ENCODE peak calls at places on chromosomes 13 and 19, in nine cellular contexts. One of them, this sample, is unnamed.

GRCh38 chr13:51322826-51323225 is 16.7 kb upstream of the SERPINE3 start:
- DNase-seq in lower leg skin: no peak
- DNase-seq in naive thymus-derived CD8-positive, alpha-beta T cell: no peak
- DNase-seq in GM23248: no peak
- DNase-seq in colonic mucosa: no peak
- DNase-seq in NCI-H2227 treated with DMSO at 0.1 percent for 48 hours: no peak
- DNase-seq in stimulated activated CD4-positive, alpha-beta T cell treated with anti-CD3 and anti-CD28 coated beads, Interleukin-4, amount 100 ng/mL, for 4 hours: no peak
- DNase-seq in NCI-H2081: no peak
- DNase-seq in astrocyte: no peak
- DNase-seq in this sample: no peak

GRCh38 chr13:57314897-57315520 is 148.0 kb downstream of the PRR20E start:
- DNase-seq in lower leg skin: no peak
- DNase-seq in naive thymus-derived CD8-positive, alpha-beta T cell: no peak
- DNase-seq in GM23248: no peak
- DNase-seq in colonic mucosa: no peak
- DNase-seq in NCI-H2227 treated with DMSO at 0.1 percent for 48 hours: no peak
- DNase-seq in stimulated activated CD4-positive, alpha-beta T cell treated with anti-CD3 and anti-CD28 coated beads, Interleukin-4, amount 100 ng/mL, for 4 hours: no peak
- DNase-seq in NCI-H2081: no peak
- DNase-seq in astrocyte: no peak
- DNase-seq in this sample: no peak

GRCh38 chr19:55546822-55547614 is 1.7 kb upstream of the SBK3 start:
- DNase-seq in lower leg skin: peak; percentile 51
- DNase-seq in naive thymus-derived CD8-positive, alpha-beta T cell: no peak
- DNase-seq in GM23248: peak; percentile 79
- DNase-seq in colonic mucosa: peak; percentile 46
- DNase-seq in NCI-H2227 treated with DMSO at 0.1 percent for 48 hours: no peak
- DNase-seq in stimulated activated CD4-positive, alpha-beta T cell treated with anti-CD3 and anti-CD28 coated beads, Interleukin-4, amount 100 ng/mL, for 4 hours: no peak
- DNase-seq in NCI-H2081: no peak
- DNase-seq in astrocyte: peak; percentile 82
- DNase-seq in this sample: peak; percentile 66

GRCh38 chr13:29059837-29060236 is 239.7 kb downstream of the MTUS2 start:
- DNase-seq in lower leg skin: no peak
- DNase-seq in naive thymus-derived CD8-positive, alpha-beta T cell: no peak
- DNase-seq in GM23248: no peak
- DNase-seq in colonic mucosa: no peak
- DNase-seq in NCI-H2227 treated with DMSO at 0.1 percent for 48 hours: no peak
- DNase-seq in stimulated activated CD4-positive, alpha-beta T cell treated with anti-CD3 and anti-CD28 coated beads, Interleukin-4, amount 100 ng/mL, for 4 hours: no peak
- DNase-seq in NCI-H2081: no peak
- DNase-seq in astrocyte: no peak
- DNase-seq in this sample: no peak

GRCh38 chr19:16946951-16947940 is 58.4 kb downstream of the F2RL3 start:
- DNase-seq in lower leg skin: no peak
- DNase-seq in naive thymus-derived CD8-positive, alpha-beta T cell: no peak
- DNase-seq in GM23248: no peak
- DNase-seq in colonic mucosa: no peak
- DNase-seq in NCI-H2227 treated with DMSO at 0.1 percent for 48 hours: no peak
- DNase-seq in stimulated activated CD4-positive, alpha-beta T cell treated with anti-CD3 and anti-CD28 coated beads, Interleukin-4, amount 100 ng/mL, for 4 hours: no peak
- DNase-seq in NCI-H2081: no peak
- DNase-seq in astrocyte: no peak
- DNase-seq in this sample: no peak

GRCh38 chr13:114122591-114123211 is 9.7 kb downstream of the RASA3 start:
- DNase-seq in lower leg skin: no peak
- DNase-seq in naive thymus-derived CD8-positive, alpha-beta T cell: peak; percentile 59
- DNase-seq in GM23248: no peak
- DNase-seq in colonic mucosa: no peak
- DNase-seq in NCI-H2227 treated with DMSO at 0.1 percent for 48 hours: no peak
- DNase-seq in stimulated activated CD4-positive, alpha-beta T cell treated with anti-CD3 and anti-CD28 coated beads, Interleukin-4, amount 100 ng/mL, for 4 hours: no peak
- DNase-seq in NCI-H2081: no peak
- DNase-seq in astrocyte: no peak
- DNase-seq in this sample: no peak

GRCh38 chr13:29165840-29166239 is 345.7 kb downstream of the MTUS2 start:
- DNase-seq in lower leg skin: no peak
- DNase-seq in naive thymus-derived CD8-positive, alpha-beta T cell: no peak
- DNase-seq in GM23248: peak; percentile 2
- DNase-seq in colonic mucosa: no peak
- DNase-seq in NCI-H2227 treated with DMSO at 0.1 percent for 48 hours: no peak
- DNase-seq in stimulated activated CD4-positive, alpha-beta T cell treated with anti-CD3 and anti-CD28 coated beads, Interleukin-4, amount 100 ng/mL, for 4 hours: no peak
- DNase-seq in NCI-H2081: no peak
- DNase-seq in astrocyte: no peak
- DNase-seq in this sample: peak; percentile 51

GRCh38 chr19:18364826-18365528 is 21.0 kb upstream of the GDF15 start:
- DNase-seq in lower leg skin: peak; percentile 82
- DNase-seq in naive thymus-derived CD8-positive, alpha-beta T cell: no peak
- DNase-seq in GM23248: peak; percentile 92
- DNase-seq in colonic mucosa: peak; percentile 93
- DNase-seq in NCI-H2227 treated with DMSO at 0.1 percent for 48 hours: peak; percentile 32
- DNase-seq in stimulated activated CD4-positive, alpha-beta T cell treated with anti-CD3 and anti-CD28 coated beads, Interleukin-4, amount 100 ng/mL, for 4 hours: no peak
- DNase-seq in NCI-H2081: peak; percentile 93
- DNase-seq in astrocyte: peak; percentile 100
- DNase-seq in this sample: peak; percentile 100

GRCh38 chr19:16078311-16078758 is 2.0 kb downstream of the TPM4 start:
- DNase-seq in lower leg skin: no peak
- DNase-seq in naive thymus-derived CD8-positive, alpha-beta T cell: no peak
- DNase-seq in GM23248: peak; percentile 88
- DNase-seq in colonic mucosa: no peak
- DNase-seq in NCI-H2227 treated with DMSO at 0.1 percent for 48 hours: no peak
- DNase-seq in stimulated activated CD4-positive, alpha-beta T cell treated with anti-CD3 and anti-CD28 coated beads, Interleukin-4, amount 100 ng/mL, for 4 hours: no peak
- DNase-seq in NCI-H2081: no peak
- DNase-seq in astrocyte: peak; percentile 59
- DNase-seq in this sample: peak; percentile 78

GRCh38 chr19:44878119-44878865 is 12.8 kb upstream of the TOMM40 start:
- DNase-seq in lower leg skin: no peak
- DNase-seq in naive thymus-derived CD8-positive, alpha-beta T cell: no peak
- DNase-seq in GM23248: no peak
- DNase-seq in colonic mucosa: no peak
- DNase-seq in NCI-H2227 treated with DMSO at 0.1 percent for 48 hours: no peak
- DNase-seq in stimulated activated CD4-positive, alpha-beta T cell treated with anti-CD3 and anti-CD28 coated beads, Interleukin-4, amount 100 ng/mL, for 4 hours: no peak
- DNase-seq in NCI-H2081: no peak
- DNase-seq in astrocyte: no peak
- DNase-seq in this sample: no peak

GRCh38 chr13:24279267-24279666 is 30.1 kb upstream of the C1QTNF9 start:
- DNase-seq in lower leg skin: no peak
- DNase-seq in naive thymus-derived CD8-positive, alpha-beta T cell: no peak
- DNase-seq in GM23248: no peak
- DNase-seq in colonic mucosa: no peak
- DNase-seq in NCI-H2227 treated with DMSO at 0.1 percent for 48 hours: no peak
- DNase-seq in stimulated activated CD4-positive, alpha-beta T cell treated with anti-CD3 and anti-CD28 coated beads, Interleukin-4, amount 100 ng/mL, for 4 hours: no peak
- DNase-seq in NCI-H2081: no peak
- DNase-seq in astrocyte: no peak
- DNase-seq in this sample: no peak

GRCh38 chr19:13843104-13843921 is 33.6 kb upstream of the NANOS3 start:
- DNase-seq in lower leg skin: peak; percentile 77
- DNase-seq in naive thymus-derived CD8-positive, alpha-beta T cell: no peak
- DNase-seq in GM23248: peak; percentile 76
- DNase-seq in colonic mucosa: peak; percentile 82
- DNase-seq in NCI-H2227 treated with DMSO at 0.1 percent for 48 hours: no peak
- DNase-seq in stimulated activated CD4-positive, alpha-beta T cell treated with anti-CD3 and anti-CD28 coated beads, Interleukin-4, amount 100 ng/mL, for 4 hours: no peak
- DNase-seq in NCI-H2081: no peak
- DNase-seq in astrocyte: no peak
- DNase-seq in this sample: peak; percentile 77

GRCh38 chr19:57934820-57935665 is at the start of gene ZNF418:
- DNase-seq in lower leg skin: peak; percentile 56
- DNase-seq in naive thymus-derived CD8-positive, alpha-beta T cell: peak; percentile 83
- DNase-seq in GM23248: peak; percentile 92
- DNase-seq in colonic mucosa: peak; percentile 67
- DNase-seq in NCI-H2227 treated with DMSO at 0.1 percent for 48 hours: no peak
- DNase-seq in stimulated activated CD4-positive, alpha-beta T cell treated with anti-CD3 and anti-CD28 coated beads, Interleukin-4, amount 100 ng/mL, for 4 hours: peak; percentile 34
- DNase-seq in NCI-H2081: no peak
- DNase-seq in astrocyte: peak; percentile 85
- DNase-seq in this sample: peak; percentile 49

GRCh38 chr13:48492123-48493075 is 40.5 kb downstream of the RCBTB2 start:
- DNase-seq in lower leg skin: peak; percentile 81
- DNase-seq in naive thymus-derived CD8-positive, alpha-beta T cell: peak; percentile 85
- DNase-seq in GM23248: peak; percentile 90
- DNase-seq in colonic mucosa: peak; percentile 56
- DNase-seq in NCI-H2227 treated with DMSO at 0.1 percent for 48 hours: no peak
- DNase-seq in stimulated activated CD4-positive, alpha-beta T cell treated with anti-CD3 and anti-CD28 coated beads, Interleukin-4, amount 100 ng/mL, for 4 hours: peak; percentile 66
- DNase-seq in NCI-H2081: no peak
- DNase-seq in astrocyte: no peak
- DNase-seq in this sample: peak; percentile 91

GRCh38 chr13:40456397-40456958 is 210.0 kb downstream of the FOXO1 start:
- DNase-seq in lower leg skin: no peak
- DNase-seq in naive thymus-derived CD8-positive, alpha-beta T cell: no peak
- DNase-seq in GM23248: no peak
- DNase-seq in colonic mucosa: no peak
- DNase-seq in NCI-H2227 treated with DMSO at 0.1 percent for 48 hours: no peak
- DNase-seq in stimulated activated CD4-positive, alpha-beta T cell treated with anti-CD3 and anti-CD28 coated beads, Interleukin-4, amount 100 ng/mL, for 4 hours: no peak
- DNase-seq in NCI-H2081: peak; percentile 27
- DNase-seq in astrocyte: no peak
- DNase-seq in this sample: no peak

GRCh38 chr19:46639356-46640061 is 3.5 kb upstream of the GNG8 start:
- DNase-seq in lower leg skin: no peak
- DNase-seq in naive thymus-derived CD8-positive, alpha-beta T cell: no peak
- DNase-seq in GM23248: peak; percentile 81
- DNase-seq in colonic mucosa: peak; percentile 53
- DNase-seq in NCI-H2227 treated with DMSO at 0.1 percent for 48 hours: peak; percentile 11
- DNase-seq in stimulated activated CD4-positive, alpha-beta T cell treated with anti-CD3 and anti-CD28 coated beads, Interleukin-4, amount 100 ng/mL, for 4 hours: no peak
- DNase-seq in NCI-H2081: no peak
- DNase-seq in astrocyte: peak; percentile 24
- DNase-seq in this sample: peak; percentile 72

GRCh38 chr19:38384209-38385027 is 3.4 kb downstream of the GGN start:
- DNase-seq in lower leg skin: no peak
- DNase-seq in naive thymus-derived CD8-positive, alpha-beta T cell: no peak
- DNase-seq in GM23248: peak; percentile 49
- DNase-seq in colonic mucosa: no peak
- DNase-seq in NCI-H2227 treated with DMSO at 0.1 percent for 48 hours: no peak
- DNase-seq in stimulated activated CD4-positive, alpha-beta T cell treated with anti-CD3 and anti-CD28 coated beads, Interleukin-4, amount 100 ng/mL, for 4 hours: no peak
- DNase-seq in NCI-H2081: no peak
- DNase-seq in astrocyte: no peak
- DNase-seq in this sample: peak; percentile 23

GRCh38 chr13:112752211-112752610 is 62.4 kb downstream of the ATP11A start:
- DNase-seq in lower leg skin: no peak
- DNase-seq in naive thymus-derived CD8-positive, alpha-beta T cell: no peak
- DNase-seq in GM23248: no peak
- DNase-seq in colonic mucosa: no peak
- DNase-seq in NCI-H2227 treated with DMSO at 0.1 percent for 48 hours: no peak
- DNase-seq in stimulated activated CD4-positive, alpha-beta T cell treated with anti-CD3 and anti-CD28 coated beads, Interleukin-4, amount 100 ng/mL, for 4 hours: no peak
- DNase-seq in NCI-H2081: no peak
- DNase-seq in astrocyte: no peak
- DNase-seq in this sample: no peak

GRCh38 chr19:3459322-3459881 is 20.9 kb downstream of the SMIM24 start:
- DNase-seq in lower leg skin: peak; percentile 82
- DNase-seq in naive thymus-derived CD8-positive, alpha-beta T cell: no peak
- DNase-seq in GM23248: peak; percentile 94
- DNase-seq in colonic mucosa: peak; percentile 65
- DNase-seq in NCI-H2227 treated with DMSO at 0.1 percent for 48 hours: no peak
- DNase-seq in stimulated activated CD4-positive, alpha-beta T cell treated with anti-CD3 and anti-CD28 coated beads, Interleukin-4, amount 100 ng/mL, for 4 hours: no peak
- DNase-seq in NCI-H2081: no peak
- DNase-seq in astrocyte: peak; percentile 96
- DNase-seq in this sample: peak; percentile 66

GRCh38 chr13:26721251-26721939 is 39.2 kb downstream of the GPR12 start:
- DNase-seq in lower leg skin: peak; percentile 22
- DNase-seq in naive thymus-derived CD8-positive, alpha-beta T cell: no peak
- DNase-seq in GM23248: no peak
- DNase-seq in colonic mucosa: no peak
- DNase-seq in NCI-H2227 treated with DMSO at 0.1 percent for 48 hours: peak; percentile 24
- DNase-seq in stimulated activated CD4-positive, alpha-beta T cell treated with anti-CD3 and anti-CD28 coated beads, Interleukin-4, amount 100 ng/mL, for 4 hours: peak; percentile 5
- DNase-seq in NCI-H2081: no peak
- DNase-seq in astrocyte: no peak
- DNase-seq in this sample: no peak

GRCh38 chr13:80989770-80990169 is 648.8 kb upstream of the SPRY2 start:
- DNase-seq in lower leg skin: no peak
- DNase-seq in naive thymus-derived CD8-positive, alpha-beta T cell: no peak
- DNase-seq in GM23248: no peak
- DNase-seq in colonic mucosa: no peak
- DNase-seq in NCI-H2227 treated with DMSO at 0.1 percent for 48 hours: no peak
- DNase-seq in stimulated activated CD4-positive, alpha-beta T cell treated with anti-CD3 and anti-CD28 coated beads, Interleukin-4, amount 100 ng/mL, for 4 hours: no peak
- DNase-seq in NCI-H2081: no peak
- DNase-seq in astrocyte: peak; percentile 2
- DNase-seq in this sample: no peak

GRCh38 chr19:43330726-43331434 is 22.6 kb upstream of the CD177 start:
- DNase-seq in lower leg skin: no peak
- DNase-seq in naive thymus-derived CD8-positive, alpha-beta T cell: no peak
- DNase-seq in GM23248: no peak
- DNase-seq in colonic mucosa: no peak
- DNase-seq in NCI-H2227 treated with DMSO at 0.1 percent for 48 hours: no peak
- DNase-seq in stimulated activated CD4-positive, alpha-beta T cell treated with anti-CD3 and anti-CD28 coated beads, Interleukin-4, amount 100 ng/mL, for 4 hours: no peak
- DNase-seq in NCI-H2081: no peak
- DNase-seq in astrocyte: no peak
- DNase-seq in this sample: no peak

GRCh38 chr19:17873661-17874422 is 2.1 kb downstream of the SLC5A5 start:
- DNase-seq in lower leg skin: no peak
- DNase-seq in naive thymus-derived CD8-positive, alpha-beta T cell: peak; percentile 83
- DNase-seq in GM23248: peak; percentile 69
- DNase-seq in colonic mucosa: peak; percentile 60
- DNase-seq in NCI-H2227 treated with DMSO at 0.1 percent for 48 hours: peak; percentile 38
- DNase-seq in stimulated activated CD4-positive, alpha-beta T cell treated with anti-CD3 and anti-CD28 coated beads, Interleukin-4, amount 100 ng/mL, for 4 hours: peak; percentile 65
- DNase-seq in NCI-H2081: peak; percentile 23
- DNase-seq in astrocyte: no peak
- DNase-seq in this sample: no peak

GRCh38 chr19:3699071-3699740 is 1.1 kb downstream of the PIP5K1C start:
- DNase-seq in lower leg skin: peak; percentile 49
- DNase-seq in naive thymus-derived CD8-positive, alpha-beta T cell: no peak
- DNase-seq in GM23248: peak; percentile 82
- DNase-seq in colonic mucosa: peak; percentile 48
- DNase-seq in NCI-H2227 treated with DMSO at 0.1 percent for 48 hours: no peak
- DNase-seq in stimulated activated CD4-positive, alpha-beta T cell treated with anti-CD3 and anti-CD28 coated beads, Interleukin-4, amount 100 ng/mL, for 4 hours: no peak
- DNase-seq in NCI-H2081: no peak
- DNase-seq in astrocyte: peak; percentile 16
- DNase-seq in this sample: peak; percentile 60

GRCh38 chr19:51364200-51365106 is 1.7 kb downstream of the ETFB start:
- DNase-seq in lower leg skin: no peak
- DNase-seq in naive thymus-derived CD8-positive, alpha-beta T cell: no peak
- DNase-seq in GM23248: peak; percentile 29
- DNase-seq in colonic mucosa: no peak
- DNase-seq in NCI-H2227 treated with DMSO at 0.1 percent for 48 hours: no peak
- DNase-seq in stimulated activated CD4-positive, alpha-beta T cell treated with anti-CD3 and anti-CD28 coated beads, Interleukin-4, amount 100 ng/mL, for 4 hours: no peak
- DNase-seq in NCI-H2081: no peak
- DNase-seq in astrocyte: no peak
- DNase-seq in this sample: peak; percentile 47

GRCh38 chr13:112740502-112741131 is 50.8 kb downstream of the ATP11A start:
- DNase-seq in lower leg skin: peak; percentile 75
- DNase-seq in naive thymus-derived CD8-positive, alpha-beta T cell: no peak
- DNase-seq in GM23248: peak; percentile 83
- DNase-seq in colonic mucosa: peak; percentile 47
- DNase-seq in NCI-H2227 treated with DMSO at 0.1 percent for 48 hours: no peak
- DNase-seq in stimulated activated CD4-positive, alpha-beta T cell treated with anti-CD3 and anti-CD28 coated beads, Interleukin-4, amount 100 ng/mL, for 4 hours: no peak
- DNase-seq in NCI-H2081: peak; percentile 17
- DNase-seq in astrocyte: peak; percentile 55
- DNase-seq in this sample: peak; percentile 59

GRCh38 chr13:106098778-106099177 is 436.7 kb downstream of the EFNB2 start:
- DNase-seq in lower leg skin: no peak
- DNase-seq in naive thymus-derived CD8-positive, alpha-beta T cell: no peak
- DNase-seq in GM23248: no peak
- DNase-seq in colonic mucosa: no peak
- DNase-seq in NCI-H2227 treated with DMSO at 0.1 percent for 48 hours: no peak
- DNase-seq in stimulated activated CD4-positive, alpha-beta T cell treated with anti-CD3 and anti-CD28 coated beads, Interleukin-4, amount 100 ng/mL, for 4 hours: no peak
- DNase-seq in NCI-H2081: no peak
- DNase-seq in astrocyte: no peak
- DNase-seq in this sample: no peak

GRCh38 chr13:62483774-62484173 is 1068.1 kb upstream of the PCDH20 start:
- DNase-seq in lower leg skin: no peak
- DNase-seq in naive thymus-derived CD8-positive, alpha-beta T cell: no peak
- DNase-seq in GM23248: no peak
- DNase-seq in colonic mucosa: no peak
- DNase-seq in NCI-H2227 treated with DMSO at 0.1 percent for 48 hours: peak; percentile 7
- DNase-seq in stimulated activated CD4-positive, alpha-beta T cell treated with anti-CD3 and anti-CD28 coated beads, Interleukin-4, amount 100 ng/mL, for 4 hours: no peak
- DNase-seq in NCI-H2081: peak; percentile 21
- DNase-seq in astrocyte: peak; percentile 7
- DNase-seq in this sample: no peak

GRCh38 chr19:49057636-49058234 is at the start of gene CGB7:
- DNase-seq in lower leg skin: peak; percentile 67
- DNase-seq in naive thymus-derived CD8-positive, alpha-beta T cell: no peak
- DNase-seq in GM23248: peak; percentile 85
- DNase-seq in colonic mucosa: peak; percentile 89
- DNase-seq in NCI-H2227 treated with DMSO at 0.1 percent for 48 hours: no peak
- DNase-seq in stimulated activated CD4-positive, alpha-beta T cell treated with anti-CD3 and anti-CD28 coated beads, Interleukin-4, amount 100 ng/mL, for 4 hours: peak; percentile 31
- DNase-seq in NCI-H2081: no peak
- DNase-seq in astrocyte: peak; percentile 35
- DNase-seq in this sample: peak; percentile 84

GRCh38 chr13:93318538-93318937 is 91.9 kb downstream of the GPC6 start:
- DNase-seq in lower leg skin: no peak
- DNase-seq in naive thymus-derived CD8-positive, alpha-beta T cell: no peak
- DNase-seq in GM23248: peak; percentile 42
- DNase-seq in colonic mucosa: no peak
- DNase-seq in NCI-H2227 treated with DMSO at 0.1 percent for 48 hours: no peak
- DNase-seq in stimulated activated CD4-positive, alpha-beta T cell treated with anti-CD3 and anti-CD28 coated beads, Interleukin-4, amount 100 ng/mL, for 4 hours: no peak
- DNase-seq in NCI-H2081: no peak
- DNase-seq in astrocyte: peak; percentile 17
- DNase-seq in this sample: no peak